ENCODE peak calls at places on chromosome 20, in seven cellular contexts. One of them, this sample, is unnamed.

GRCh38 chr20:32064667-32065066 is 12.6 kb downstream of the HCK start:
- DNase-seq in brain microvascular endothelial cell: no peak
- DNase-seq in CD8-positive, alpha-beta memory T cell: no peak
- DNase-seq in HCEC 1CT: no peak
- DNase-seq in activated naive CD8-positive, alpha-beta T cell treated with anti-CD3 and anti-CD28 coated beads, Interleukin-2, amount 10 ng/mL, durations not matched to agents 7 days and 5 days: no peak
- DNase-seq in right cardiac atrium: no peak
- DNase-seq in activated naive CD4-positive, alpha-beta T cell: no peak
- DNase-seq in this sample: no peak

GRCh38 chr20:17549131-17549530 is 18.0 kb upstream of the BFSP1 start:
- DNase-seq in CD8-positive, alpha-beta memory T cell: no peak
- DNase-seq in activated naive CD8-positive, alpha-beta T cell treated with anti-CD3 and anti-CD28 coated beads, Interleukin-2, amount 10 ng/mL, durations not matched to agents 7 days and 5 days: no peak
- DNase-seq in HCEC 1CT: no peak
- DNase-seq in brain microvascular endothelial cell: no peak
- DNase-seq in right cardiac atrium: no peak
- DNase-seq in activated naive CD4-positive, alpha-beta T cell: no peak
- DNase-seq in this sample: no peak

GRCh38 chr20:21640556-21640955 is 64.9 kb upstream of the PAX1 start:
- DNase-seq in activated naive CD4-positive, alpha-beta T cell: no peak
- DNase-seq in CD8-positive, alpha-beta memory T cell: no peak
- DNase-seq in brain microvascular endothelial cell: no peak
- DNase-seq in right cardiac atrium: no peak
- DNase-seq in HCEC 1CT: no peak
- DNase-seq in activated naive CD8-positive, alpha-beta T cell treated with anti-CD3 and anti-CD28 coated beads, Interleukin-2, amount 10 ng/mL, durations not matched to agents 7 days and 5 days: no peak
- DNase-seq in this sample: no peak

GRCh38 chr20:34083781-34084180 is 28.3 kb downstream of the EIF2S2 start:
- DNase-seq in activated naive CD8-positive, alpha-beta T cell treated with anti-CD3 and anti-CD28 coated beads, Interleukin-2, amount 10 ng/mL, durations not matched to agents 7 days and 5 days: no peak
- DNase-seq in right cardiac atrium: no peak
- DNase-seq in CD8-positive, alpha-beta memory T cell: no peak
- DNase-seq in HCEC 1CT: no peak
- DNase-seq in activated naive CD4-positive, alpha-beta T cell: no peak
- DNase-seq in brain microvascular endothelial cell: no peak
- DNase-seq in this sample: no peak

GRCh38 chr20:33291830-33292355 is 8.9 kb downstream of the BPIFB1 start:
- DNase-seq in activated naive CD4-positive, alpha-beta T cell: peak; percentile 62
- DNase-seq in CD8-positive, alpha-beta memory T cell: peak; percentile 39
- DNase-seq in right cardiac atrium: peak; percentile 63
- DNase-seq in HCEC 1CT: no peak
- DNase-seq in brain microvascular endothelial cell: peak; percentile 4
- DNase-seq in activated naive CD8-positive, alpha-beta T cell treated with anti-CD3 and anti-CD28 coated beads, Interleukin-2, amount 10 ng/mL, durations not matched to agents 7 days and 5 days: peak; percentile 82
- DNase-seq in this sample: peak; percentile 86

GRCh38 chr20:37690626-37691369 is 3.0 kb upstream of the CTNNBL1 start:
- DNase-seq in CD8-positive, alpha-beta memory T cell: no peak
- DNase-seq in brain microvascular endothelial cell: no peak
- DNase-seq in activated naive CD4-positive, alpha-beta T cell: no peak
- DNase-seq in HCEC 1CT: no peak
- DNase-seq in right cardiac atrium: no peak
- DNase-seq in activated naive CD8-positive, alpha-beta T cell treated with anti-CD3 and anti-CD28 coated beads, Interleukin-2, amount 10 ng/mL, durations not matched to agents 7 days and 5 days: no peak
- DNase-seq in this sample: no peak

GRCh38 chr20:64238115-64238825 is 17.3 kb upstream of the PCMTD2 start:
- DNase-seq in CD8-positive, alpha-beta memory T cell: no peak
- DNase-seq in HCEC 1CT: no peak
- DNase-seq in brain microvascular endothelial cell: no peak
- DNase-seq in activated naive CD8-positive, alpha-beta T cell treated with anti-CD3 and anti-CD28 coated beads, Interleukin-2, amount 10 ng/mL, durations not matched to agents 7 days and 5 days: peak; percentile 11
- DNase-seq in right cardiac atrium: no peak
- DNase-seq in activated naive CD4-positive, alpha-beta T cell: no peak
- DNase-seq in this sample: no peak

GRCh38 chr20:35700625-35701148 is 1.5 kb downstream of the ROMO1 start:
- DNase-seq in brain microvascular endothelial cell: no peak
- DNase-seq in HCEC 1CT: no peak
- DNase-seq in activated naive CD8-positive, alpha-beta T cell treated with anti-CD3 and anti-CD28 coated beads, Interleukin-2, amount 10 ng/mL, durations not matched to agents 7 days and 5 days: no peak
- DNase-seq in activated naive CD4-positive, alpha-beta T cell: no peak
- DNase-seq in CD8-positive, alpha-beta memory T cell: no peak
- DNase-seq in right cardiac atrium: no peak
- DNase-seq in this sample: no peak

GRCh38 chr20:32563311-32564272 is 21.5 kb downstream of the NOL4L start:
- DNase-seq in HCEC 1CT: no peak
- DNase-seq in right cardiac atrium: no peak
- DNase-seq in CD8-positive, alpha-beta memory T cell: no peak
- DNase-seq in activated naive CD8-positive, alpha-beta T cell treated with anti-CD3 and anti-CD28 coated beads, Interleukin-2, amount 10 ng/mL, durations not matched to agents 7 days and 5 days: no peak
- DNase-seq in activated naive CD4-positive, alpha-beta T cell: no peak
- DNase-seq in brain microvascular endothelial cell: no peak
- DNase-seq in this sample: no peak

GRCh38 chr20:20463933-20464374 is 96.0 kb downstream of the INSM1 start:
- DNase-seq in HCEC 1CT: no peak
- DNase-seq in brain microvascular endothelial cell: no peak
- DNase-seq in CD8-positive, alpha-beta memory T cell: no peak
- DNase-seq in activated naive CD8-positive, alpha-beta T cell treated with anti-CD3 and anti-CD28 coated beads, Interleukin-2, amount 10 ng/mL, durations not matched to agents 7 days and 5 days: no peak
- DNase-seq in right cardiac atrium: no peak
- DNase-seq in activated naive CD4-positive, alpha-beta T cell: no peak
- DNase-seq in this sample: no peak

GRCh38 chr20:7375905-7376304 is 564.4 kb downstream of the HAO1 start:
- DNase-seq in HCEC 1CT: no peak
- DNase-seq in CD8-positive, alpha-beta memory T cell: no peak
- DNase-seq in activated naive CD8-positive, alpha-beta T cell treated with anti-CD3 and anti-CD28 coated beads, Interleukin-2, amount 10 ng/mL, durations not matched to agents 7 days and 5 days: no peak
- DNase-seq in activated naive CD4-positive, alpha-beta T cell: no peak
- DNase-seq in right cardiac atrium: no peak
- DNase-seq in brain microvascular endothelial cell: no peak
- DNase-seq in this sample: no peak

GRCh38 chr20:46131396-46131795 is 13.3 kb downstream of the CD40 start:
- DNase-seq in CD8-positive, alpha-beta memory T cell: no peak
- DNase-seq in activated naive CD8-positive, alpha-beta T cell treated with anti-CD3 and anti-CD28 coated beads, Interleukin-2, amount 10 ng/mL, durations not matched to agents 7 days and 5 days: no peak
- DNase-seq in activated naive CD4-positive, alpha-beta T cell: no peak
- DNase-seq in HCEC 1CT: no peak
- DNase-seq in brain microvascular endothelial cell: no peak
- DNase-seq in right cardiac atrium: no peak
- DNase-seq in this sample: no peak

GRCh38 chr20:63937596-63937995 is 18.6 kb downstream of the UCKL1 start:
- DNase-seq in activated naive CD4-positive, alpha-beta T cell: no peak
- DNase-seq in activated naive CD8-positive, alpha-beta T cell treated with anti-CD3 and anti-CD28 coated beads, Interleukin-2, amount 10 ng/mL, durations not matched to agents 7 days and 5 days: no peak
- DNase-seq in right cardiac atrium: peak; percentile 30
- DNase-seq in CD8-positive, alpha-beta memory T cell: no peak
- DNase-seq in brain microvascular endothelial cell: no peak
- DNase-seq in HCEC 1CT: no peak
- DNase-seq in this sample: no peak

GRCh38 chr20:20547221-20547875 is 165.1 kb downstream of the RALGAPA2 start:
- DNase-seq in brain microvascular endothelial cell: no peak
- DNase-seq in right cardiac atrium: no peak
- DNase-seq in activated naive CD8-positive, alpha-beta T cell treated with anti-CD3 and anti-CD28 coated beads, Interleukin-2, amount 10 ng/mL, durations not matched to agents 7 days and 5 days: no peak
- DNase-seq in activated naive CD4-positive, alpha-beta T cell: no peak
- DNase-seq in HCEC 1CT: peak; percentile 91
- DNase-seq in CD8-positive, alpha-beta memory T cell: no peak
- DNase-seq in this sample: no peak

GRCh38 chr20:48841861-48842529 is 14.2 kb upstream of the PREX1 start:
- DNase-seq in activated naive CD8-positive, alpha-beta T cell treated with anti-CD3 and anti-CD28 coated beads, Interleukin-2, amount 10 ng/mL, durations not matched to agents 7 days and 5 days: no peak
- DNase-seq in right cardiac atrium: no peak
- DNase-seq in CD8-positive, alpha-beta memory T cell: no peak
- DNase-seq in activated naive CD4-positive, alpha-beta T cell: no peak
- DNase-seq in brain microvascular endothelial cell: peak; percentile 61
- DNase-seq in HCEC 1CT: peak; percentile 89
- DNase-seq in this sample: no peak

GRCh38 chr20:63122626-63123025 is 93.3 kb downstream of the YTHDF1 start:
- DNase-seq in HCEC 1CT: no peak
- DNase-seq in activated naive CD4-positive, alpha-beta T cell: no peak
- DNase-seq in brain microvascular endothelial cell: no peak
- DNase-seq in CD8-positive, alpha-beta memory T cell: no peak
- DNase-seq in activated naive CD8-positive, alpha-beta T cell treated with anti-CD3 and anti-CD28 coated beads, Interleukin-2, amount 10 ng/mL, durations not matched to agents 7 days and 5 days: peak; percentile 7
- DNase-seq in right cardiac atrium: no peak
- DNase-seq in this sample: no peak

GRCh38 chr20:61346996-61347906 is 95.2 kb downstream of the CDH4 start:
- DNase-seq in activated naive CD8-positive, alpha-beta T cell treated with anti-CD3 and anti-CD28 coated beads, Interleukin-2, amount 10 ng/mL, durations not matched to agents 7 days and 5 days: no peak
- DNase-seq in right cardiac atrium: no peak
- DNase-seq in HCEC 1CT: no peak
- DNase-seq in CD8-positive, alpha-beta memory T cell: no peak
- DNase-seq in brain microvascular endothelial cell: no peak
- DNase-seq in activated naive CD4-positive, alpha-beta T cell: no peak
- DNase-seq in this sample: no peak

GRCh38 chr20:52399352-52399751 is 207.8 kb upstream of the ZFP64 start:
- DNase-seq in brain microvascular endothelial cell: no peak
- DNase-seq in CD8-positive, alpha-beta memory T cell: no peak
- DNase-seq in activated naive CD4-positive, alpha-beta T cell: no peak
- DNase-seq in activated naive CD8-positive, alpha-beta T cell treated with anti-CD3 and anti-CD28 coated beads, Interleukin-2, amount 10 ng/mL, durations not matched to agents 7 days and 5 days: no peak
- DNase-seq in HCEC 1CT: no peak
- DNase-seq in right cardiac atrium: no peak
- DNase-seq in this sample: no peak

GRCh38 chr20:2942439-2942838 is 69.2 kb downstream of the PTPRA start:
- DNase-seq in right cardiac atrium: no peak
- DNase-seq in brain microvascular endothelial cell: peak; percentile 41
- DNase-seq in activated naive CD4-positive, alpha-beta T cell: no peak
- DNase-seq in CD8-positive, alpha-beta memory T cell: no peak
- DNase-seq in activated naive CD8-positive, alpha-beta T cell treated with anti-CD3 and anti-CD28 coated beads, Interleukin-2, amount 10 ng/mL, durations not matched to agents 7 days and 5 days: no peak
- DNase-seq in HCEC 1CT: no peak
- DNase-seq in this sample: no peak

GRCh38 chr20:45432294-45432693 is 16.4 kb downstream of the PIGT start:
- DNase-seq in CD8-positive, alpha-beta memory T cell: peak; percentile 16
- DNase-seq in activated naive CD4-positive, alpha-beta T cell: no peak
- DNase-seq in HCEC 1CT: no peak
- DNase-seq in activated naive CD8-positive, alpha-beta T cell treated with anti-CD3 and anti-CD28 coated beads, Interleukin-2, amount 10 ng/mL, durations not matched to agents 7 days and 5 days: no peak
- DNase-seq in right cardiac atrium: no peak
- DNase-seq in brain microvascular endothelial cell: no peak
- DNase-seq in this sample: no peak

GRCh38 chr20:2750343-2751251 is 49.8 kb downstream of the CPXM1 start:
- DNase-seq in activated naive CD4-positive, alpha-beta T cell: no peak
- DNase-seq in right cardiac atrium: peak; percentile 72
- DNase-seq in CD8-positive, alpha-beta memory T cell: no peak
- DNase-seq in HCEC 1CT: peak; percentile 32
- DNase-seq in brain microvascular endothelial cell: peak; percentile 12
- DNase-seq in activated naive CD8-positive, alpha-beta T cell treated with anti-CD3 and anti-CD28 coated beads, Interleukin-2, amount 10 ng/mL, durations not matched to agents 7 days and 5 days: no peak
- DNase-seq in this sample: no peak

GRCh38 chr20:59322813-59323469 is 22.5 kb downstream of the EDN3 start:
- DNase-seq in brain microvascular endothelial cell: no peak
- DNase-seq in HCEC 1CT: no peak
- DNase-seq in CD8-positive, alpha-beta memory T cell: no peak
- DNase-seq in activated naive CD4-positive, alpha-beta T cell: no peak
- DNase-seq in activated naive CD8-positive, alpha-beta T cell treated with anti-CD3 and anti-CD28 coated beads, Interleukin-2, amount 10 ng/mL, durations not matched to agents 7 days and 5 days: no peak
- DNase-seq in right cardiac atrium: no peak
- DNase-seq in this sample: no peak

GRCh38 chr20:24542721-24543120 is 73.3 kb downstream of the SYNDIG1 start:
- DNase-seq in brain microvascular endothelial cell: no peak
- DNase-seq in activated naive CD8-positive, alpha-beta T cell treated with anti-CD3 and anti-CD28 coated beads, Interleukin-2, amount 10 ng/mL, durations not matched to agents 7 days and 5 days: no peak
- DNase-seq in right cardiac atrium: no peak
- DNase-seq in CD8-positive, alpha-beta memory T cell: no peak
- DNase-seq in activated naive CD4-positive, alpha-beta T cell: no peak
- DNase-seq in HCEC 1CT: no peak
- DNase-seq in this sample: no peak

GRCh38 chr20:1108437-1108920 is 9.9 kb upstream of the PSMF1 start:
- DNase-seq in right cardiac atrium: peak; percentile 77
- DNase-seq in CD8-positive, alpha-beta memory T cell: peak; percentile 17
- DNase-seq in activated naive CD8-positive, alpha-beta T cell treated with anti-CD3 and anti-CD28 coated beads, Interleukin-2, amount 10 ng/mL, durations not matched to agents 7 days and 5 days: peak; percentile 64
- DNase-seq in brain microvascular endothelial cell: peak; percentile 32
- DNase-seq in activated naive CD4-positive, alpha-beta T cell: peak; percentile 28
- DNase-seq in HCEC 1CT: peak; percentile 45
- DNase-seq in this sample: peak; percentile 41

GRCh38 chr20:52082612-52083011 is 109.0 kb downstream of the ZFP64 start:
- DNase-seq in activated naive CD8-positive, alpha-beta T cell treated with anti-CD3 and anti-CD28 coated beads, Interleukin-2, amount 10 ng/mL, durations not matched to agents 7 days and 5 days: no peak
- DNase-seq in brain microvascular endothelial cell: no peak
- DNase-seq in right cardiac atrium: no peak
- DNase-seq in CD8-positive, alpha-beta memory T cell: no peak
- DNase-seq in HCEC 1CT: no peak
- DNase-seq in activated naive CD4-positive, alpha-beta T cell: no peak
- DNase-seq in this sample: no peak

GRCh38 chr20:50292324-50293243 is 102.0 kb downstream of the CEBPB start:
- DNase-seq in activated naive CD8-positive, alpha-beta T cell treated with anti-CD3 and anti-CD28 coated beads, Interleukin-2, amount 10 ng/mL, durations not matched to agents 7 days and 5 days: peak; percentile 48
- DNase-seq in HCEC 1CT: peak; percentile 97
- DNase-seq in brain microvascular endothelial cell: peak; percentile 82
- DNase-seq in right cardiac atrium: peak; percentile 98
- DNase-seq in CD8-positive, alpha-beta memory T cell: no peak
- DNase-seq in activated naive CD4-positive, alpha-beta T cell: no peak
- DNase-seq in this sample: peak; percentile 85

GRCh38 chr20:40489886-40490285 is 199.2 kb downstream of the MAFB start:
- DNase-seq in CD8-positive, alpha-beta memory T cell: no peak
- DNase-seq in brain microvascular endothelial cell: peak; percentile 43
- DNase-seq in HCEC 1CT: no peak
- DNase-seq in right cardiac atrium: no peak
- DNase-seq in activated naive CD8-positive, alpha-beta T cell treated with anti-CD3 and anti-CD28 coated beads, Interleukin-2, amount 10 ng/mL, durations not matched to agents 7 days and 5 days: no peak
- DNase-seq in activated naive CD4-positive, alpha-beta T cell: no peak
- DNase-seq in this sample: peak; percentile 35

GRCh38 chr20:5433352-5433751 is 116.6 kb upstream of the PROKR2 start:
- DNase-seq in right cardiac atrium: no peak
- DNase-seq in CD8-positive, alpha-beta memory T cell: no peak
- DNase-seq in activated naive CD4-positive, alpha-beta T cell: no peak
- DNase-seq in brain microvascular endothelial cell: no peak
- DNase-seq in HCEC 1CT: no peak
- DNase-seq in activated naive CD8-positive, alpha-beta T cell treated with anti-CD3 and anti-CD28 coated beads, Interleukin-2, amount 10 ng/mL, durations not matched to agents 7 days and 5 days: no peak
- DNase-seq in this sample: no peak

This sample was measured in Calu3.